ENCODE peak calls at places on chromosomes 16 and 17, in four cellular contexts. D, H, X and G are unnamed samples.

GRCh38 chr16:53087101-53087500 is 32.3 kb downstream of the CHD9 start:
- DNase-seq in X (peak; percentile 72), D (no peak), H (no peak), G (no peak)

GRCh38 chr17:72175263-72175662 is 54.4 kb downstream of the SOX9 start:
- DNase-seq in H (no peak), X (no peak), D (no peak), G (no peak)

GRCh38 chr16:1613728-1614225 is 1.6 kb downstream of the CRAMP1 start:
- DNase-seq in H (no peak), D (no peak), X (no peak), G (no peak)

GRCh38 chr17:29291163-29291752 is 2.7 kb downstream of the NUFIP2 start:
- DNase-seq in X (peak; percentile 77), D (no peak), H (peak; percentile 83), G (no peak)

GRCh38 chr16:2037631-2038358 is 9.8 kb downstream of the NTHL1 start:
- DNase-seq in H (no peak), X (no peak), D (no peak), G (no peak)

GRCh38 chr16:50802958-50803357 is 61.1 kb downstream of the CYLD start:
- DNase-seq in D (no peak), X (no peak), H (no peak), G (no peak)

GRCh38 chr17:48442819-48443218 is 12.8 kb upstream of the SKAP1 start:
- DNase-seq in D (peak; percentile 54), X (no peak), H (no peak), G (no peak)

GRCh38 chr17:76076100-76076764 is 1.7 kb downstream of the GALR2 start:
- DNase-seq in D (no peak), H (no peak), X (no peak), G (no peak)

GRCh38 chr16:29743827-29744531 is 1.8 kb downstream of the C16orf54 start:
- DNase-seq in H (no peak), D (no peak), X (no peak), G (no peak)

GRCh38 chr16:56401482-56401881 is 23.9 kb downstream of the AMFR start:
- DNase-seq in H (no peak), D (peak; percentile 21), X (no peak), G (no peak)

GRCh38 chr17:700504-701094 is 14.0 kb downstream of the VPS53 start:
- DNase-seq in X (peak; percentile 53), H (peak; percentile 40), D (peak; percentile 38), G (no peak)

GRCh38 chr17:19387921-19388521 is 1.0 kb upstream of the MFAP4 start:
- DNase-seq in H (no peak), X (peak; percentile 76), D (no peak), G (no peak)

GRCh38 chr16:637081-638018 is 1.2 kb upstream of the METTL26 start:
- DNase-seq in D (peak; percentile 97), X (peak; percentile 81), H (no peak), G (peak; percentile 60)

GRCh38 chr17:82215095-82215971 is 2.7 kb upstream of the CCDC57 start:
- DNase-seq in X (no peak), H (no peak), D (peak; percentile 55), G (no peak)

GRCh38 chr16:47958726-47959125 is 197.1 kb downstream of the ABCC12 start:
- DNase-seq in X (no peak), D (no peak), H (no peak), G (no peak)

GRCh38 chr16:83344014-83344413 is 463.8 kb upstream of the HSBP1 start:
- DNase-seq in D (no peak), X (peak; percentile 89), H (peak; percentile 98), G (no peak)

GRCh38 chr17:27345141-27345904 is 51.4 kb downstream of the WSB1 start:
- DNase-seq in X (peak; percentile 28), D (peak; percentile 69), H (no peak), G (peak; percentile 36)

GRCh38 chr17:55845385-55845784 is 94.5 kb downstream of the PCTP start:
- DNase-seq in X (peak; percentile 20), D (no peak), H (peak; percentile 26), G (no peak)

GRCh38 chr17:15240617-15241016 is 24.5 kb downstream of the PMP22 start:
- DNase-seq in H (no peak), X (peak; percentile 37), D (no peak), G (no peak)

GRCh38 chr17:74773871-74774286 is 2.3 kb downstream of the NAT9 start:
- DNase-seq in H (no peak), D (no peak), X (peak; percentile 55), G (no peak)

GRCh38 chr17:12302711-12303110 is 282.0 kb downstream of the MAP2K4 start:
- DNase-seq in D (no peak), H (no peak), X (peak; percentile 40), G (no peak)

GRCh38 chr16:11390573-11391495 is 45.6 kb downstream of the RMI2 start:
- DNase-seq in X (no peak), D (no peak), H (no peak), G (no peak)

GRCh38 chr17:802481-802880 is 20.3 kb downstream of the MRM3 start:
- DNase-seq in H (no peak), D (no peak), X (no peak), G (no peak)

GRCh38 chr16:51276335-51276734 is 125.3 kb upstream of the SALL1 start:
- DNase-seq in D (no peak), X (no peak), H (no peak), G (no peak)

GRCh38 chr17:77455111-77455877 is 314.5 kb downstream of the SEC14L1 start:
- DNase-seq in X (peak; percentile 96), D (no peak), H (no peak), G (no peak)

GRCh38 chr17:21288581-21289017 is 4.1 kb downstream of the MAP2K3 start:
- DNase-seq in H (no peak), D (no peak), X (no peak), G (no peak)

GRCh38 chr17:81251091-81251942 is 12.2 kb downstream of the NDUFAF8 start:
- DNase-seq in X (no peak), H (no peak), D (no peak), G (no peak)

GRCh38 chr17:73262676-73263642 is 1.3 kb upstream of the CPSF4L start:
- DNase-seq in H (no peak), X (no peak), D (no peak), G (no peak)

GRCh38 chr16:81641403-81642106 is 137.5 kb upstream of the PLCG2 start:
- DNase-seq in D (no peak), X (no peak), H (no peak), G (no peak)

GRCh38 chr17:43812396-43813265 is 20.3 kb downstream of the MPP3 start:
- DNase-seq in H (no peak), X (no peak), D (no peak), G (no peak)

GRCh38 chr17:43810823-43811222 is 22.1 kb downstream of the MPP3 start:
- DNase-seq in H (no peak), X (no peak), D (no peak), G (no peak)

GRCh38 chr17:43814714-43815113 is 18.2 kb downstream of the MPP3 start:
- DNase-seq in X (peak; percentile 77), D (no peak), H (peak; percentile 63), G (no peak)

GRCh38 chr17:43814026-43814425 is 18.9 kb downstream of the MPP3 start:
- DNase-seq in H (no peak), D (no peak), X (no peak), G (no peak)

DNA sequence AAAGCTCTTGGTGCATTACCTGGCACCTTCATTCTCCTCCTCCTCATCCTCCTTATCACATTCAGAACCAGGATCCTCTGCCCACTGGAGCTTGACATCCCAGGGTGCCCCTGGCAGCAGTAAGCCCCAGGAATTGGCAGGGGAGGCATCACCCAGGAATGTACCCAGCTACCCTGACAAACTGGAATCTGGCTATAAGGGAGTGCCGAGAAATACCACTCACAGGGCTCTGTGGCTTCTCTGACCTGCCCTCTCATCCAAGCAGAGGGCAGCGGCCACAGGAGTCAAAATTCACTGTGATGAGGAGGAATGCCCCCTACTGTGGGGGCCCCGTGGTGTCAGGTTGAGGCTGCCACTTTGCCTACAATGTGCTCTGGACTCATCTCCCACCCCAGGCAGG is 19.6 kb downstream of the MPP3 start:
- DNase-seq in H (no peak), D (no peak), X (no peak), G (no peak)
- H3K9me1 ChIP-seq in H (no peaks in the 10 kb centered on the region), D (no peaks in the 10 kb centered on the region), X (peaks cover 11% of the 10 kb centered on the region), G (no peaks in the 10 kb centered on the region)

DNA sequence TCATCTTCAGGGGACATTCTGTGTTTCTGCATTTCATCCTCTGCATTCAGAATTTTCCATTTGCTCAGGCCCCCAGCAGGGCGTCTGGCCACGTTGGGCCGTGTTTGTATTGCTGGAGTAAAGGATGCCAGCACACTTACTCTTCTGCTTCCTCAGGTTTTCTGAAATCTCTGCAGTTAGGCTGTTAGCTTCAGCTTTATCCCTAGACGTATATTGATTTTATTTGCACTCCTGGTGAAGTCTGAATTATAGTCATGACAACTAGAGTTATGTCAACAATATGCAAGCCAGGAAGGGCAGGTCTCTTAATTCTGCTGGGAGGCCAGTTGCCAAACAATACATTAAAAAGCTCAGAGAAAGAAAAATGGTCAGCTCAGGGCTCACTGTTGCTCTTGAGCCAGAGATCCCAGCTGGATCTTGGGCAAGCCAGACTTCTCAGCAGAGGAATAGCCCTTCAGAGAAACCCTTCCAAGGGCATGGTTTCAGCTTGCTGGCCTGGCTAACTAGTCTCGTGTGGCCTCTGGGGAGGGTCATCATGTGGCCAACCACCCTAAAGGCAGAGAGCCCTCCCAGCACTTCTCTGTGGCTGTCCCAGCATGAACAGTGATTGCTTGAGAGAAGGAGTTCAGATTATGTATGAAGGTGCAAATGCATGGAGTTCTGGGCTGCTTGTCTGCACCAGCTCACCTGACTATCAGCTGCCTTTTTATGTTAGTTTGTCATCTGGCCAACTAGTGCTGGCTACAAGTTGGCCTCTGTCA is 110.2 kb upstream of the CACNG5 start:
- DNase-seq in D (no peak), X (peak; percentile 54), H (peak; percentile 68), G (no peak)
- H3K4me3 ChIP-seq in D (no peak overlapping the region), X (no peak overlapping the region), H (no peak overlapping the region), G (no peak overlapping the region)

GRCh38 chr16:68520649-68521086 is 18.4 kb upstream of the ZFP90 start:
- DNase-seq in D (peak; percentile 95), X (peak; percentile 66), H (peak; percentile 76), G (no peak)
- H3K9ac ChIP-seq in D (no peak overlapping the region), X (no peak overlapping the region), H (peak overlapping the region; percentile 16), G (no peak overlapping the region)

GRCh38 chr17:16928406-16929280 is 43.3 kb downstream of the TNFRSF13B start:
- DNase-seq in D (no peak), H (no peak), X (no peak), G (no peak)
- H3K9me1 ChIP-seq in D (no peaks in the 10 kb centered on the region), H (no peaks in the 10 kb centered on the region), X (no peaks in the 10 kb centered on the region), G (no peaks in the 10 kb centered on the region)